ENCODE peak calls at places on chromosomes 2 and 18, in five cellular contexts. R is endodermal cell, G is pancreas, W is GM23248, H is neuronal stem cell. V is an unnamed sample. For H3K9me3, the result is how much of the 10 kb centered on the place peaks cover.

GRCh38 chr18:77042583-77042982 is 90.0 kb downstream of the MBP start:
- DNase-seq in W (no peak), G (no peak), R (no peak), H (no peak), V (no peak)

GRCh38 chr2:215002500-215002899 is 135.9 kb downstream of the ABCA12 start:
- DNase-seq in W (peak), H (peak), R (no peak), G (no peak), V (peak)

GRCh38 chr2:223523541-223523940 is 78.6 kb downstream of the SCG2 start:
- DNase-seq in H (no peak), G (no peak), W (peak), R (no peak), V (no peak)

GRCh38 chr2:953408-953807 is 2.8 kb downstream of the SNTG2 start:
- DNase-seq in W (peak), R (no peak), G (no peak), H (no peak), V (no peak)

GRCh38 chr2:62586981-62587380 is 81.0 kb upstream of the TMEM17 start:
- DNase-seq in R (no peak), W (peak), G (no peak), H (no peak), V (no peak)

GRCh38 chr2:185385157-185385556 is 353.4 kb upstream of the FSIP2 start:
- DNase-seq in G (no peak), W (no peak), H (no peak), R (no peak), V (no peak)

GRCh38 chr2:234846589-234847363 is 105.0 kb upstream of the SH3BP4 start:
- DNase-seq in W (no peak), G (no peak), H (no peak), R (no peak), V (no peak)

GRCh38 chr2:203756161-203756560 is 49.7 kb downstream of the CD28 start:
- DNase-seq in G (no peak), R (no peak), H (no peak), W (peak), V (no peak)

GRCh38 chr2:239548491-239548890 is 147.7 kb upstream of the HDAC4 start:
- DNase-seq in H (no peak), G (no peak), R (no peak), W (no peak), V (no peak)

GRCh38 chr18:62420513-62421209 is 95.6 kb downstream of the TNFRSF11A start:
- DNase-seq in G (no peak), H (no peak), R (no peak), W (peak), V (peak)

GRCh38 chr2:170715932-170716777 is 1.0 kb downstream of the SP5 start:
- DNase-seq in H (no peak), R (peak), G (peak), W (no peak), V (no peak)

GRCh38 chr2:61141151-61141550 is 20.8 kb upstream of the C2orf74 start:
- DNase-seq in W (no peak), R (no peak), G (no peak), H (no peak), V (no peak)

GRCh38 chr2:199662245-199662644 is 188.7 kb downstream of the FTCDNL1 start:
- DNase-seq in R (no peak), H (no peak), G (no peak), W (no peak), V (no peak)

GRCh38 chr2:189305291-189305943 is 125.9 kb upstream of the COL5A2 start:
- DNase-seq in R (no peak), W (peak), H (no peak), G (no peak), V (no peak)

GRCh38 chr2:192657364-192657763 is 462.6 kb upstream of the TMEFF2 start:
- DNase-seq in R (no peak), H (no peak), W (no peak), G (no peak), V (no peak)

DNA sequence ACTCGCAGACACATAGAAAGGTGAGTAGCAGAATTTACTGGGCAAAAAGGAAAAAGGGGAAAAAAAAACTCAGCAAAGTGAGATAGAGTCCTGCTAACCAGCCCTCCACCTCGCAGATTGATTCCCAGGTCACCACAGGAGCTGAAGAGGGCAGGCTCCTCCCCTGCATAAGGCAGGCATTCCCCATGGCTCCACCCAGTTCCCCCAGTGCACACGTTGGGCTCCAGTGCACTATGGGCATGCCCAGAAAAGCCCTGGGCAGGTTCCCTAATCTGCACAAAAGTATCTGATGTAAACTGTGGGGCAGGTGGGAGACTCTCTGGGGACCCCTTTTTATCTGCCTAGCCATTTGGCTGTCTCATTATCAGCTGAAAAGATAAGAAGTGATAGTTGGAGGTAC is 461.2 kb upstream of the TMEFF2 start:
- DNase-seq in W (no peak), G (no peak), H (no peak), R (no peak), V (no peak)
- H3K4me3 ChIP-seq in W (no peak), G (no peak), H (no peak), R (no peak), V (no peak)

GRCh38 chr2:47504174-47504810 is 101.3 kb downstream of the MSH2 start:
- DNase-seq in W (no peak), G (no peak), H (no peak), R (peak), V (peak)
- H3K9me3 ChIP-seq in W (under half), G (under half), H (under half), R (under half), V (under half)

DNA sequence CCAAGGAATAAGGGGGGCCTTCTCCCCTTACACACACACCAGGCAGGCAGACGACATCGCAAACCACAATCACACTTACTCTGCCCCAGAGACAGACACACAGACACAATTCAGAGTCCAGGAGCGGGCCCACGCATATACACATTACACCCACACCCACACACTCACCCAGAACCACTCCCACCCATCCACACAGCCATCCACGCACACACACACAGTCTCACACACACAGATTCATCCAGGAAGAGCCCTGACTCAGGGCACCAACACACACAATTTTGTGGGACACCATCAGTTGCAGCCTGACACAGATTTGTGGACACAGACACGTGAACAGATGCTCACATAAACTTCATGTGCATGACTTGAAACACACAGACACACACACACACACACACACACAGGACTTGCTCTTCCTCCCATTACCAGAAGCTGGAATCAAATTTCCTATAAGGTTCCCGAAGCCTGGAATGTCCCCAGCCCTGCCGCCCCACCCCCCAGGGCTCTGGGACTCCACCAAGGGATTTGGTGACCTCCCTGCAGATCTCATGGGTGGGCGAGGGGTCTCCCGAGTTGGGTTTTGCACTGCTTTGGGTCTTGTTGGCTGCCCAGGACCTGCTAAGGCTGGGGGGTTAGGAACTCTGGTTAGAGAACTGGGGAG is 23.5 kb downstream of the TNS1 start:
- DNase-seq in G (peak), H (no peak), R (peak), W (peak), V (no peak)
- H3K4me3 ChIP-seq in G (peak), H (no peak), R (peak), W (no peak), V (no peak)

GRCh38 chr2:202681688-202682205 is 47.0 kb downstream of the FAM117B start:
- DNase-seq in H (no peak), W (no peak), R (no peak), G (no peak), V (no peak)
- H3K9me3 ChIP-seq in H (under half), W (under half), R (under half), G (under half), V (under half)

GRCh38 chr2:144477943-144478283 is 42.0 kb downstream of the ZEB2 start:
- DNase-seq in G (no peak), R (no peak), W (peak), H (no peak), V (no peak)
- H3K4me3 ChIP-seq in G (no peak), R (no peak), W (peak), H (no peak), V (no peak)

V was measured in Karpas-422.